ENCODE peak calls at places on chromosomes 2 and 18, in four cellular contexts. B is DND-41, H is hepatocyte, D is pancreas. S is an unnamed sample.

GRCh38 chr2:40127147-40127546 is 324.7 kb downstream of the SLC8A1 start:
- DNase-seq in H (no peak), D (no peak), B (peak), S (no peak)

GRCh38 chr2:131058214-131058613 is 35.0 kb downstream of the FAM168B start:
- DNase-seq in B (no peak), H (no peak), D (no peak), S (no peak)

GRCh38 chr2:112646102-112646719 is 472 bp downstream of the SLC20A1 start:
- DNase-seq in B (peak), D (peak), H (no peak), S (no peak)

GRCh38 chr2:197464180-197464579 is 10.8 kb downstream of the COQ10B start:
- DNase-seq in H (no peak), D (no peak), B (no peak), S (peak)

GRCh38 chr2:212777020-212777491 is 238.5 kb upstream of the ERBB4 start:
- DNase-seq in D (no peak), H (peak), B (peak), S (peak)

GRCh38 chr2:55761526-55761925 is 67.9 kb upstream of the PNPT1 start:
- DNase-seq in D (no peak), H (no peak), B (no peak), S (peak)

GRCh38 chr2:197599285-197599965 is 76.0 kb downstream of the RFTN2 start:
- DNase-seq in B (peak), D (no peak), H (peak), S (peak)

GRCh38 chr2:854460-854859 is 96.2 kb upstream of the SNTG2 start:
- DNase-seq in H (peak), B (no peak), D (no peak), S (peak)

GRCh38 chr2:218244665-218245064 is 16.1 kb upstream of the GPBAR1 start:
- DNase-seq in H (no peak), B (no peak), D (no peak), S (no peak)

GRCh38 chr2:219219113-219219696 is 447 bp upstream of the ABCB6 start:
- DNase-seq in H (no peak), D (no peak), B (no peak), S (no peak)

GRCh38 chr2:8684885-8685696 is 3.2 kb downstream of the ID2 start:
- DNase-seq in D (peak), B (peak), H (peak), S (no peak)

GRCh38 chr2:52931660-52932059 is 835.9 kb upstream of the CHAC2 start:
- DNase-seq in B (no peak), D (no peak), H (no peak), S (no peak)

GRCh38 chr2:17208511-17208910 is 309.7 kb downstream of the RAD51AP2 start:
- DNase-seq in D (no peak), H (no peak), B (no peak), S (no peak)

GRCh38 chr18:11163668-11164067 is 14.3 kb upstream of the PIEZO2 start:
- DNase-seq in H (peak), B (no peak), D (no peak), S (no peak)

GRCh38 chr2:44638649-44639048 is 276.9 kb downstream of the CAMKMT start:
- DNase-seq in D (no peak), H (no peak), B (no peak), S (no peak)

GRCh38 chr18:12086249-12086648 is 7.4 kb upstream of the ANKRD62 start:
- DNase-seq in H (peak), D (peak), B (no peak), S (no peak)

GRCh38 chr2:190668892-190669291 is 20.0 kb downstream of the NAB1 start:
- DNase-seq in D (no peak), B (no peak), H (no peak), S (no peak)

GRCh38 chr18:31058897-31059296 is 16.4 kb upstream of the DSC3 start:
- DNase-seq in H (no peak), B (no peak), D (no peak), S (no peak)

GRCh38 chr2:200700856-200701255 is 110.9 kb upstream of the BZW1 start:
- DNase-seq in B (no peak), H (no peak), D (no peak), S (no peak)

GRCh38 chr2:100278986-100279385 is 43.3 kb downstream of the LONRF2 start:
- DNase-seq in D (no peak), H (no peak), B (peak), S (no peak)

GRCh38 chr2:1930376-1930775 is 186.1 kb upstream of the PXDN start:
- DNase-seq in H (no peak), D (no peak), B (no peak), S (no peak)
- TF ChIP-seq CTCF in H (no peak), D (no peak), B (no peak), S (no peak)

DNA sequence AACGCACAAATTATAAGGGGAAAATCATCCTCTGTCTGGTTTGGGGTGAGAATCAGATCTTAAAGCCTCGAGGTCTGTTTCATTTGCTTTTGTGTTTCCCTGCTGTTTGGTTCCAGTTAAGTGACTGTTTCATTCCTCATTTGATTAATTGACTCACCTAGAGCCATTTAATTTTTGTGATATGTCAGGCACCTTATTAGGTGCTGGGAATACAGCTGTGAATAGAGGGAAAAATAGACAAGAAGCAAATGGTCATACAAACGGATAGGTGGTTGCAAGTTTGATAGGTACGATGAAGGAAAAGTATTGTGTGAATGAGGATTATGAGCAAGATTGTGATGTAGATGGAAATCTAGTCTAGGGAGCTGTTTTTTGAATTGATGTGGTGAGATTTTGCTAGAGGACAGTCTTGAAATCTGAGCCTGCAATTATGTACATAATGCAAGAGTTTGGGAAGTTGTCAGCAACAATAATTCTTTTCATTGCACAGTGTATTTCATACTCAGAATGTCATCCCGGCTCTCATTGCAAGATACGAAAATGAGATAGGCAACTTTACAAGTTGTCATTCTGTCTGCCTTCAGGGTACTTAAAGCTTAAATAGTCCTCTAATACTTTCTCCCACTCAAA is 2.2 kb downstream of the ACSL3 start:
- DNase-seq in B (no peak), D (no peak), H (no peak), S (peak)
- H3K4me3 ChIP-seq in B (no peak), D (no peak), H (peak), S (peak)

GRCh38 chr2:208594642-208595385 is 188.2 kb downstream of the PTH2R start:
- DNase-seq in D (no peak), H (no peak), B (no peak), S (no peak)

GRCh38 chr2:208595386-208596275 is 189.0 kb downstream of the PTH2R start:
- DNase-seq in D (no peak), B (no peak), H (peak), S (peak)
- TF ChIP-seq CTCF in D (no peak), B (no peak), H (no peak), S (no peak)

GRCh38 chr2:96739633-96740428 is at the start of gene LMAN2L:
- DNase-seq in B (peak), D (peak), H (peak), S (peak)

GRCh38 chr2:96737251-96737650 is 2.6 kb downstream of the LMAN2L start:
- DNase-seq in D (no peak), H (no peak), B (no peak), S (no peak)

GRCh38 chr2:96734899-96735585 is 4.8 kb downstream of the LMAN2L start:
- DNase-seq in D (no peak), B (no peak), H (no peak), S (peak)

GRCh38 chr2:96739051-96739632 is 722 bp downstream of the LMAN2L start:
- DNase-seq in D (no peak), H (no peak), B (no peak), S (no peak)

DNA sequence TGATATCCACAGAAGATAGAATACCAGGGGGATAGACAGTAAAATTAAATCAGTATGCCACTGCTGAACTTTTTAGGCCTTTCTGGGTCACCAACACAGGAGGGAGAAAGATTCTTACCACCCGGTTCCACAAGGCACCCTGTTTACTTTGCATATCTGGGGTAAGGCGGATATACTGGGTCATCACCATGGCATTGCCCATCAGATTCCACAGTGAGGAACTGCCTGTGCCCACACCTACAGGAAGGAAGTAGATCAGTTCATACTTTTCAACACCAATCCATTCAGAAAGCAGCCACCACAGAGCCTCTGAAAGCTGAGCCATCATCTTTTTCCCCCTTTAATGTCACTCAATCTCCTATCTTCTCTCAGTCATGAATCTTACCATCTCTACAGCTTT is 2.0 kb downstream of the LMAN2L start:
- DNase-seq in H (no peak), B (no peak), D (no peak), S (no peak)
- H3K4me3 ChIP-seq in H (no peak), B (no peak), D (no peak), S (no peak)

GRCh38 chr2:108293850-108294249 is 5.2 kb downstream of the SULT1C2 start:
- DNase-seq in H (no peak), D (no peak), B (no peak), S (no peak)

GRCh38 chr2:108287169-108287568 is 1.5 kb upstream of the SULT1C2 start:
- DNase-seq in B (no peak), D (no peak), H (no peak), S (no peak)

GRCh38 chr2:108288534-108289106 is at the start of gene SULT1C2:
- DNase-seq in D (no peak), B (no peak), H (peak), S (peak)
- TF ChIP-seq CTCF in D (no peak), B (no peak), H (no peak), S (no peak)

S was measured in fibroblast of mammary gland.